ENCODE peak calls at places on chromosomes 6 and 20, in ten cellular contexts. R, T, W, X, L, Y, E, G, D and B are unnamed samples.

GRCh38 chr6:45212976-45213375 is 115.2 kb upstream of the RUNX2 start:
- DNase-seq in R (no peak), T (peak), W (no peak), X (no peak), L (no peak), Y (no peak), E (no peak), G (peak), D (no peak), B (peak)

GRCh38 chr6:134446228-134446848 is 128.4 kb upstream of the SGK1 start:
- DNase-seq in R (no peak), T (peak), W (no peak), X (no peak), L (peak), Y (peak), E (no peak), G (peak), D (no peak), B (peak)

GRCh38 chr6:134835998-134836397 is 113.9 kb downstream of the ALDH8A1 start:
- DNase-seq in R (no peak), T (peak), W (no peak), X (no peak), L (no peak), Y (no peak), E (no peak), G (no peak), D (no peak), B (no peak)

GRCh38 chr20:407097-407952 is 774 bp upstream of the RBCK1 start:
- DNase-seq in R (peak), T (peak), W (peak), X (peak), L (peak), Y (peak), E (peak), G (peak), D (peak), B (peak)

GRCh38 chr20:25378189-25378883 is 12.3 kb downstream of the ABHD12 start:
- DNase-seq in R (no peak), T (no peak), W (no peak), X (no peak), L (no peak), Y (no peak), E (no peak), G (no peak), D (no peak), B (no peak)

GRCh38 chr6:9002833-9003232 is 567.5 kb upstream of the SLC35B3 start:
- DNase-seq in R (no peak), T (no peak), W (no peak), X (no peak), L (no peak), Y (no peak), E (no peak), G (no peak), D (no peak), B (no peak)

GRCh38 chr20:44083220-44083933 is 103.6 kb downstream of the JPH2 start:
- DNase-seq in R (no peak), T (peak), W (no peak), X (no peak), L (peak), Y (peak), E (no peak), G (peak), D (no peak), B (no peak)

GRCh38 chr6:17927705-17928104 is 59.7 kb downstream of the KIF13A start:
- DNase-seq in R (no peak), T (no peak), W (no peak), X (no peak), L (no peak), Y (no peak), E (no peak), G (no peak), D (no peak), B (no peak)

GRCh38 chr6:140077712-140078551 is 703.5 kb upstream of the CITED2 start:
- DNase-seq in R (no peak), T (peak), W (no peak), X (no peak), L (peak), Y (no peak), E (no peak), G (no peak), D (no peak), B (peak)

GRCh38 chr6:169959129-169960002 is 207.9 kb downstream of the ERMARD start:
- DNase-seq in R (peak), T (no peak), W (no peak), X (no peak), L (no peak), Y (peak), E (no peak), G (no peak), D (peak), B (no peak)

GRCh38 chr6:142637624-142638023 is 307.4 kb downstream of the HIVEP2 start:
- DNase-seq in R (no peak), T (peak), W (no peak), X (no peak), L (no peak), Y (no peak), E (no peak), G (no peak), D (no peak), B (no peak)

GRCh38 chr6:137487947-137488735 is 6.1 kb downstream of the OLIG3 start:
- DNase-seq in R (peak), T (no peak), W (no peak), X (no peak), L (no peak), Y (no peak), E (peak), G (no peak), D (no peak), B (no peak)

GRCh38 chr20:3890999-3891929 is 2.1 kb downstream of the PANK2 start:
- DNase-seq in R (no peak), T (no peak), W (no peak), X (no peak), L (no peak), Y (no peak), E (no peak), G (no peak), D (no peak), B (no peak)

GRCh38 chr6:56156643-56157042 is 90.7 kb downstream of the COL21A1 start:
- DNase-seq in R (no peak), T (peak), W (no peak), X (no peak), L (peak), Y (no peak), E (no peak), G (no peak), D (no peak), B (no peak)

GRCh38 chr6:143054329-143054728 is 6.4 kb upstream of the AIG1 start:
- DNase-seq in R (no peak), T (no peak), W (no peak), X (no peak), L (no peak), Y (no peak), E (no peak), G (no peak), D (no peak), B (no peak)

GRCh38 chr6:7991536-7991935 is 72.7 kb downstream of the BLOC1S5 start:
- DNase-seq in R (no peak), T (no peak), W (no peak), X (no peak), L (no peak), Y (no peak), E (no peak), G (no peak), D (no peak), B (no peak)